ENCODE peak calls at places on chromosomes 6 and 20, in six cellular contexts. O is heart right ventricle, B is uterus, L is brain microvascular endothelial cell, A is fibroblast of lung, U is sigmoid colon. C is an unnamed sample.

GRCh38 chr6:42239736-42240375 is 22.2 kb upstream of the MRPS10 start:
- DNase-seq in O (no peak), B (no peak), L (no peak), A (peak; percentile 69), U (no peak), C (no peak)

GRCh38 chr20:4949833-4950178 is 51.5 kb downstream of the SLC23A2 start:
- DNase-seq in O (no peak), B (no peak), L (no peak), A (peak; percentile 67), U (no peak), C (no peak)

GRCh38 chr6:42120895-42121865 is 21.2 kb downstream of the C6orf132 start:
- DNase-seq in O (no peak), B (no peak), L (no peak), A (peak; percentile 27), U (no peak), C (no peak)

GRCh38 chr6:17580518-17581048 is 19.5 kb upstream of the FAM8A1 start:
- DNase-seq in O (peak; percentile 31), B (peak; percentile 47), L (peak; percentile 25), A (peak; percentile 55), U (peak; percentile 75), C (peak; percentile 51)

GRCh38 chr20:61673152-61673551 is 392.5 kb downstream of the TAF4 start:
- DNase-seq in O (no peak), B (no peak), L (no peak), A (peak; percentile 3), U (no peak), C (no peak)

GRCh38 chr20:47241345-47241781 is 115.1 kb downstream of the ZMYND8 start:
- DNase-seq in O (no peak), B (peak; percentile 57), L (peak; percentile 20), A (peak; percentile 97), U (peak; percentile 82), C (no peak)

GRCh38 chr6:6390849-6391602 is 70.6 kb upstream of the F13A1 start:
- DNase-seq in O (no peak), B (no peak), L (no peak), A (no peak), U (no peak), C (no peak)

GRCh38 chr6:147063469-147064031 is 140.7 kb upstream of the STXBP5 start:
- DNase-seq in O (no peak), B (no peak), L (peak; percentile 67), A (peak; percentile 94), U (no peak), C (no peak)

GRCh38 chr20:56800088-56800487 is 171.0 kb downstream of the TFAP2C start:
- DNase-seq in O (no peak), B (no peak), L (no peak), A (no peak), U (no peak), C (no peak)

GRCh38 chr20:14069796-14070195 is 74.5 kb downstream of the MACROD2 start:
- DNase-seq in O (no peak), B (no peak), L (peak; percentile 53), A (peak; percentile 62), U (no peak), C (no peak)

GRCh38 chr6:92538296-92538695 is 881.1 kb downstream of the EPHA7 start:
- DNase-seq in O (no peak), B (no peak), L (no peak), A (peak; percentile 61), U (no peak), C (no peak)

GRCh38 chr6:155706341-155706740 is 250.7 kb upstream of the NOX3 start:
- DNase-seq in O (no peak), B (no peak), L (no peak), A (peak; percentile 1), U (no peak), C (no peak)

GRCh38 chr20:44703956-44704488 is 11.1 kb upstream of the CCN5 start:
- DNase-seq in O (no peak), B (no peak), L (no peak), A (no peak), U (no peak), C (no peak)

GRCh38 chr6:169019727-169020491 is 233.7 kb downstream of the THBS2 start:
- DNase-seq in O (no peak), B (no peak), L (no peak), A (no peak), U (no peak), C (peak; percentile 36)

GRCh38 chr6:18126116-18126515 is 3.6 kb upstream of the NHLRC1 start:
- DNase-seq in O (no peak), B (no peak), L (no peak), A (peak; percentile 15), U (no peak), C (no peak)

GRCh38 chr6:28789553-28790083 is 134.2 kb downstream of the TRIM27 start:
- DNase-seq in O (no peak), B (peak; percentile 26), L (peak; percentile 62), A (peak; percentile 56), U (no peak), C (no peak)

GRCh38 chr20:37222086-37222485 is 39.5 kb downstream of the GHRH start:
- DNase-seq in O (no peak), B (no peak), L (no peak), A (no peak), U (no peak), C (no peak)

GRCh38 chr20:37464611-37465010 is 56.4 kb upstream of the NNAT start:
- DNase-seq in O (no peak), B (no peak), L (no peak), A (no peak), U (no peak), C (peak; percentile 47)

GRCh38 chr20:53609501-53610445 is 16.1 kb upstream of the ZNF217 start:
- DNase-seq in O (peak; percentile 42), B (no peak), L (no peak), A (peak; percentile 58), U (peak; percentile 74), C (no peak)

GRCh38 chr6:42367353-42368011 is 84.2 kb downstream of the TRERF1 start:
- DNase-seq in O (no peak), B (no peak), L (no peak), A (peak; percentile 13), U (no peak), C (no peak)

GRCh38 chr6:106546322-106547052 is 82.8 kb downstream of the RTN4IP1 start:
- DNase-seq in O (no peak), B (no peak), L (peak; percentile 73), A (peak; percentile 86), U (no peak), C (no peak)

DNA sequence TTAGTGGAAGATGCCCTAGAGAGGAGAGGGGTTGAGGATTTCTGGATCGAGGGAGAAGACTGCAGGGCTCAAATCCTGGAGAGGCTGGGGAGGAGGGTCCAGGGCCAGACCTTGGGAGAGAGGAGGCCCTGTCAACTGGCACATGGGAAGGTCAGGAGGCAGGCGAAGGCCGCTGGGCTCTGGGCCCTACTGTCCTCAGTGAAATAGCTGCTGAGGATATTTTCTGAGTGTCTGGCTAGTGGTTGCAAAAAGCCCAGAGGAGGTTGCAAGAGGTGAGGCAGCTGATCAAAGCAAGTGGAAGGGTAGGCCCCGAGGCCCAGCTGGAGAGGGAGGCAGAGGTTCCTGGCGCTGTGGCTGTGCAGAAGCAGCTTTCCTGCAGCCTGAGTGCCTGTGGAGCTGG is 103.4 kb upstream of the MLN start:
- DNase-seq in O (no peak), B (no peak), L (no peak), A (no peak), U (no peak), C (peak; percentile 50)
- H3K4me3 ChIP-seq in O (no peak overlapping the region), B (no peak overlapping the region), L (no peak overlapping the region), A (no peak overlapping the region), U (no peak overlapping the region), C (no peak overlapping the region)

DNA sequence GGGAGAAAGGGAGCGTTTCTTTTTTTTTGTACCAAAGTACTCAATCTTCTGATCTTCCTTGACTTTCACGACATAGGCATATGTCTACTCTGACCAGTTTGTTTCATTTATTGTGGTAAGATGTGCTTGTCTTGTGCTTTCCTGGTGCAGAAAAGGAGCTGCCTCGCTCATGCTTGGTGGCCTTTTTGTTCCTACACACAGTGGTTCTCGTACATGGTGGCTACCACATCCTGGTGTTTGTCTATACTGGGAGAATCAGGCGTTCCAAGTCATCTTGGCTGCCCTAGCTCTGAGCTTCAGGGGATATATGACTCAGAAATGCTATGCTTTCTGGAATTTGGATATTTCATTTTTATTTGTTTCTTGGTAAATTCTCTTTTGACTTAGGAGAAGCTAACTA is 31.8 kb downstream of the MYB start:
- DNase-seq in O (no peak), B (no peak), L (peak; percentile 45), A (peak; percentile 62), U (no peak), C (no peak)
- H3K36me3 ChIP-seq in O (no peaks in the 10 kb centered on the region), B (no peaks in the 10 kb centered on the region), L (no peaks in the 10 kb centered on the region), A (no peaks in the 10 kb centered on the region), U (no peaks in the 10 kb centered on the region), C (peaks cover 15% of the 10 kb centered on the region)

GRCh38 chr6:158999154-158999668 is 791 bp downstream of the RSPH3 start:
- DNase-seq in O (no peak), B (no peak), L (no peak), A (no peak), U (no peak), C (no peak)
- TF ChIP-seq CTCF in O (no peak), B (no peak), L (no peak), A (no peak), U (no peak), C (no peak)

GRCh38 chr20:64077094-64077493 is 2.2 kb downstream of the RGS19 start:
- DNase-seq in O (peak; percentile 46), B (no peak), L (no peak), A (no peak), U (no peak), C (no peak)
- H3K4me3 ChIP-seq in O (peak overlapping the region; percentile 75), B (no peak overlapping the region), L (no peak overlapping the region), A (no peak overlapping the region), U (no peak overlapping the region), C (no peak overlapping the region)

DNA sequence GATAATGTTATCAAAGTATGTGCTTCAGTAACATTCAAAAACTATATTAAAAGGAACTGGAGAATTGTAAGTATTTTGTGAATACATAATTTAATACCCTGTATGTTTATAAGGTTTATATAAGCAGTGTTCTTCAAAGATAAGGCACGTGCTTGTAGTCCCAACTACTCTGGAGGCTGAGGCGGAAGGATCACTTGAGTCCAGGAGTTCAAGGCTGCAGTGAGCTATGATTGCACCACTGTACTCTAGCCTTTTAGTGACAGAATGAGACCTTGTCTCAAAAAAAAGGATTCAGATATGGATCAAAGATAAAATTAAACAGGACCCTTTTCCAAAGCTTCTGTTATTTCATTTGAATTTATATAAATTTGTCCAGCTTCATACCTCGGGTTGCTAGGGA is 17.2 kb downstream of the CSE1L start:
- DNase-seq in O (no peak), B (no peak), L (no peak), A (no peak), U (no peak), C (no peak)
- H3K36me3 ChIP-seq in O (peaks cover 91% of the 10 kb centered on the region), B (no peaks in the 10 kb centered on the region), L (peaks cover 29% of the 10 kb centered on the region), A (peaks cover 2% of the 10 kb centered on the region), U (peaks cover 85% of the 10 kb centered on the region), C (peaks cover 90% of the 10 kb centered on the region)

DNA sequence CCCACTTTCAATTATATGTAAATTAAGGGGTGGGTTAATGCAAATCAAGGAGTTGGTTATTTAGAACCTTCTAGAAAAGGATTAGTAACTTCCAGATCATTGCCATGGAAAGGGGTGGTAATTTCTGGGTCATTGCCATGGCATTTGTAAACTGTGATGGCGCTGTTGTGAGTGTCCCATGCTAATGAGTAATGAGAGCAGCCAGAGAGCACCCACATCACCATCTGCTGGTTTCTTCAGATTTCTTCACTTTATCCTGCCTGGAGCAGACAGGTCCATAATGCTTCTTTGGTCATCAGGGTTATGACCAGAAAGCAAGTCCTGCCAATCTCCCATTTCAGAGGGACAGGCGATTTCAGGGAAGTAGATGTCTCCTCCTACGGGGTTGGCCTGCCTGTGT is 311.3 kb upstream of the CNR1 start:
- DNase-seq in O (no peak), B (no peak), L (no peak), A (no peak), U (no peak), C (no peak)
- TF ChIP-seq CTCF in O (no peak), B (no peak), L (peak; percentile 11), A (no peak), U (no peak), C (no peak)

C was measured in WERI-Rb-1.